ENCODE peak calls at places on chromosomes 6 and 20, in nine cellular contexts. B is OCI-LY7, F is tibial nerve, N is breast epithelium, R is H9, G is thoracic aorta, Y is mesenchymal stem cell, J is HepG2, M is GM23248. D is an unnamed sample. For H3K9me3, the result is how much of the 10 kb centered on the place peaks cover.

GRCh38 chr6:168866534-168866933 is 387.1 kb downstream of the THBS2 start:
- DNase-seq in B (no peak), F (no peak), N (no peak), R (no peak), G (no peak), Y (no peak), J (no peak), M (no peak), D (no peak)

GRCh38 chr6:79543411-79543810 is 6.2 kb upstream of the LCA5 start:
- DNase-seq in B (no peak), F (no peak), N (no peak), R (no peak), G (no peak), Y (no peak), J (no peak), M (no peak), D (no peak)

GRCh38 chr20:36105731-36106226 is 48.8 kb upstream of the EPB41L1 start:
- DNase-seq in B (no peak), F (no peak), N (no peak), R (no peak), G (no peak), Y (no peak), J (no peak), M (no peak), D (no peak)

GRCh38 chr6:148037496-148037895 is 305.1 kb upstream of the SASH1 start:
- DNase-seq in B (no peak), F (no peak), N (no peak), R (no peak), G (no peak), Y (no peak), J (no peak), M (peak), D (no peak)

GRCh38 chr6:161023316-161023715 is 31.7 kb downstream of the MAP3K4 start:
- DNase-seq in B (no peak), F (no peak), N (no peak), R (no peak), G (no peak), Y (peak), J (no peak), M (peak), D (no peak)

GRCh38 chr6:130140084-130140483 is 82.7 kb downstream of the SAMD3 start:
- DNase-seq in B (no peak), F (no peak), N (no peak), R (no peak), G (no peak), Y (no peak), J (no peak), M (peak), D (no peak)

GRCh38 chr6:74946961-74947360 is 258.9 kb downstream of the COL12A1 start:
- DNase-seq in B (no peak), F (no peak), N (no peak), R (no peak), G (no peak), Y (peak), J (peak), M (peak), D (no peak)

GRCh38 chr6:7978736-7979135 is 68.1 kb upstream of the TXNDC5 start:
- DNase-seq in B (peak), F (no peak), N (no peak), R (no peak), G (no peak), Y (no peak), J (no peak), M (no peak), D (no peak)

GRCh38 chr20:1820137-1821074 is 74.8 kb upstream of the SIRPA start:
- DNase-seq in B (no peak), F (no peak), N (no peak), R (no peak), G (no peak), Y (peak), J (no peak), M (peak), D (no peak)

GRCh38 chr6:1613631-1614447 is 4.1 kb downstream of the FOXC1 start:
- DNase-seq in B (no peak), F (no peak), N (no peak), R (peak), G (no peak), Y (no peak), J (no peak), M (peak), D (no peak)

GRCh38 chr6:3522561-3523287 is 65.9 kb upstream of the SLC22A23 start:
- DNase-seq in B (no peak), F (no peak), N (no peak), R (no peak), G (no peak), Y (peak), J (no peak), M (peak), D (no peak)

GRCh38 chr6:169959129-169960002 is 207.9 kb downstream of the ERMARD start:
- DNase-seq in B (peak), F (no peak), N (peak), R (peak), G (no peak), Y (no peak), J (no peak), M (no peak), D (peak)

GRCh38 chr6:131383421-131384411 is 189.3 kb upstream of the ARG1 start:
- DNase-seq in B (no peak), F (no peak), N (no peak), R (peak), G (no peak), Y (no peak), J (no peak), M (peak), D (no peak)

GRCh38 chr20:10846831-10847230 is 173.0 kb upstream of the JAG1 start:
- DNase-seq in B (no peak), F (no peak), N (no peak), R (no peak), G (no peak), Y (no peak), J (no peak), M (no peak), D (no peak)

GRCh38 chr6:55433446-55434130 is 106.3 kb downstream of the GFRAL start:
- DNase-seq in B (no peak), F (no peak), N (no peak), R (no peak), G (no peak), Y (peak), J (no peak), M (peak), D (no peak)

GRCh38 chr6:150142657-150143501 is at the start of gene PPP1R14C:
- DNase-seq in B (no peak), F (no peak), N (no peak), R (peak), G (no peak), Y (no peak), J (no peak), M (peak), D (no peak)

GRCh38 chr6:132401120-132401940 is at the start of gene MOXD1:
- DNase-seq in B (no peak), F (no peak), N (no peak), R (peak), G (no peak), Y (peak), J (no peak), M (peak), D (no peak)

GRCh38 chr6:18990313-18990978 is 603.3 kb downstream of the RNF144B start:
- DNase-seq in B (peak), F (peak), N (peak), R (peak), G (no peak), Y (peak), J (peak), M (peak), D (no peak)

GRCh38 chr6:1604347-1604990 is 5.2 kb upstream of the FOXC1 start:
- DNase-seq in B (peak), F (no peak), N (no peak), R (peak), G (no peak), Y (no peak), J (peak), M (peak), D (peak)

GRCh38 chr20:53328956-53329355 is 264.7 kb downstream of the ZNF217 start:
- DNase-seq in B (no peak), F (no peak), N (no peak), R (no peak), G (no peak), Y (no peak), J (no peak), M (peak), D (no peak)

GRCh38 chr6:111534366-111534765 is 51.3 kb upstream of the REV3L start:
- DNase-seq in B (no peak), F (peak), N (peak), R (no peak), G (no peak), Y (no peak), J (no peak), M (no peak), D (no peak)

DNA sequence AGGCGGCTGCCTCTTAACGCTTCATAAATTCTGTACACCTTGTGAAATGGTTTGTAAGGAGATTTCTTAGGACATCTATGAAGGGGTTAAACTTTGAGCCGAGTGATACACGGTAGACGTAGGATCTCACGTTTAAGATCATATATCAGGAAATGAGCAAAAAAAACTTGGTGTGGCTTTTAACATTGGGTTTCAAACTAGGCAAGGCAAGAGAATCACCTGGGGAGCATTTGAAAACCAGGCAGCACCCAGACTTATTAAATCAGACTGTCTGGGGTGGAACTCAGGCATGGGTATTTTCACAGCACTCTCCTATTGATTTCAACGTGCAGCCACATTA is 26.4 kb downstream of the LY86 start:
- DNase-seq in B (no peak), F (no peak), N (no peak), R (no peak), G (no peak), Y (no peak), J (no peak), M (no peak), D (no peak)
- H3K9me3 ChIP-seq in B (under half), F (under half), N (under half), R (under half), G (under half), Y (under half), J (under half), M (under half), D (under half)

GRCh38 chr6:127346512-127346911 is 3.1 kb upstream of the ECHDC1 start:
- DNase-seq in B (no peak), F (no peak), N (no peak), R (no peak), G (no peak), Y (no peak), J (no peak), M (no peak), D (no peak)

GRCh38 chr6:127352519-127352918 is 9.1 kb upstream of the ECHDC1 start:
- DNase-seq in B (no peak), F (no peak), N (no peak), R (no peak), G (no peak), Y (no peak), J (no peak), M (no peak), D (no peak)

GRCh38 chr6:127347188-127347587 is 3.8 kb upstream of the ECHDC1 start:
- DNase-seq in B (no peak), F (no peak), N (no peak), R (no peak), G (no peak), Y (peak), J (peak), M (peak), D (no peak)

GRCh38 chr6:127348046-127348661 is 4.7 kb upstream of the ECHDC1 start:
- DNase-seq in B (no peak), F (no peak), N (no peak), R (no peak), G (no peak), Y (no peak), J (no peak), M (no peak), D (no peak)

GRCh38 chr6:127349980-127350379 is 6.6 kb upstream of the ECHDC1 start:
- DNase-seq in B (no peak), F (no peak), N (no peak), R (no peak), G (no peak), Y (no peak), J (no peak), M (no peak), D (no peak)
- H3K9me3 ChIP-seq in B (under half), F (under half), N (under half), R (under half), G (under half), Y (under half), J (under half), M (under half), D (under half)

GRCh38 chr20:16530201-16530681 is 43.0 kb downstream of the KIF16B start:
- DNase-seq in B (no peak), F (no peak), N (no peak), R (no peak), G (no peak), Y (peak), J (peak), M (peak), D (no peak)

GRCh38 chr20:16537025-16537665 is 36.1 kb downstream of the KIF16B start:
- DNase-seq in B (no peak), F (no peak), N (no peak), R (no peak), G (no peak), Y (no peak), J (no peak), M (no peak), D (no peak)

GRCh38 chr20:16535281-16535680 is 38.0 kb downstream of the KIF16B start:
- DNase-seq in B (no peak), F (no peak), N (no peak), R (no peak), G (no peak), Y (no peak), J (no peak), M (no peak), D (no peak)

GRCh38 chr20:16531485-16531884 is 41.8 kb downstream of the KIF16B start:
- DNase-seq in B (no peak), F (no peak), N (no peak), R (no peak), G (no peak), Y (no peak), J (no peak), M (no peak), D (no peak)

DNA sequence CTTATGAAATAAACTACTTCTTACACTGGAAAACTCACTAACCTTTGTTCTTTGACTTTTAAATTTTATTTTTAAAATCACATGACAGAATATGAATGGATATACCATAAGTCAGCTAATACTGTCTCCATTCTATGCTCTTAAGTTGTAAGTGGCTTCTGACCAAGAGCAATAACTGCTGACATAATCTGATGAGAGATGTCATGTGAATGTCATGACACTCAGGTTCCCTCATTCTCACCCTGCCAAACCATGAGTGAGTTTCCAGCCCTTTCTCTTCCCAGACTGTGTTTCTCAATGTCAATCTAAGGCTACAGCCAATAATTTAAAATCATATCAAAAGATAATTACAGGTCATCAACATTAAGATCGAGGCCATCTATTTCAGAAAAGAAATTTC is 39.8 kb downstream of the KIF16B start:
- DNase-seq in B (no peak), F (no peak), N (no peak), R (no peak), G (no peak), Y (no peak), J (no peak), M (no peak), D (no peak)
- H3K9me3 ChIP-seq in B (under half), F (under half), N (under half), R (under half), G (under half), Y (under half), J (under half), M (under half), D (under half)

GRCh38 chr20:46509523-46509922 is 3.8 kb downstream of the ZNF334 start:
- DNase-seq in B (no peak), F (no peak), N (no peak), R (no peak), G (no peak), Y (no peak), J (no peak), M (no peak), D (no peak)

GRCh38 chr20:46507760-46508407 is 5.5 kb downstream of the ZNF334 start:
- DNase-seq in B (no peak), F (no peak), N (no peak), R (no peak), G (no peak), Y (no peak), J (no peak), M (no peak), D (no peak)

GRCh38 chr20:46501961-46502360 is 11.4 kb downstream of the ZNF334 start:
- DNase-seq in B (no peak), F (no peak), N (no peak), R (no peak), G (no peak), Y (no peak), J (peak), M (no peak), D (no peak)

GRCh38 chr20:46501337-46501942 is 11.9 kb downstream of the ZNF334 start:
- DNase-seq in B (no peak), F (no peak), N (no peak), R (no peak), G (no peak), Y (no peak), J (peak), M (no peak), D (no peak)

GRCh38 chr20:46505501-46505900 is 7.9 kb downstream of the ZNF334 start:
- DNase-seq in B (no peak), F (no peak), N (no peak), R (no peak), G (no peak), Y (no peak), J (no peak), M (no peak), D (no peak)
- H3K9me3 ChIP-seq in B (under half), F (under half), N (under half), R (half or more), G (under half), Y (half or more), J (under half), M (under half), D (under half)

DNA sequence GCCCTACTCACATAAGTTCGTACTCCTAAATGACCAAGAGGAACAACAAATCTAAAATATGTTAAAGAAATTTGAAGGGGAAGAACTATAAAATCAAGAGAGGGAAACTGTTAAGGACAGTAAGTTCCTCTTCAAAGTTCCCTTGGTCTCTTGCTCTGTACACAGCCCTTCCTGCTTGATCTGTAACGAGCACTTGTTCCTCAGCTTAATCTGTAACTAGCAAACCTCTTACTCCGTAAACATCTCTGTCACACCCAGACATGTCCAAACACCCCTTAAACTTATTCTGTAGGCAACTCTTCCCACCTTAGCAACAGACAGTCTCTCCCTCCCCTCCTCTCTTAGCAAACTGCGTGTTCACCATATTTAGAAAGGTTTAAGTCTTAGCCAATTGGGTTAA is 29.9 kb downstream of the PLN start:
- DNase-seq in B (no peak), F (no peak), N (no peak), R (no peak), G (no peak), Y (no peak), J (no peak), M (no peak), D (no peak)
- H3K9me3 ChIP-seq in B (under half), F (half or more), N (under half), R (under half), G (under half), Y (under half), J (under half), M (under half), D (under half)

DNA sequence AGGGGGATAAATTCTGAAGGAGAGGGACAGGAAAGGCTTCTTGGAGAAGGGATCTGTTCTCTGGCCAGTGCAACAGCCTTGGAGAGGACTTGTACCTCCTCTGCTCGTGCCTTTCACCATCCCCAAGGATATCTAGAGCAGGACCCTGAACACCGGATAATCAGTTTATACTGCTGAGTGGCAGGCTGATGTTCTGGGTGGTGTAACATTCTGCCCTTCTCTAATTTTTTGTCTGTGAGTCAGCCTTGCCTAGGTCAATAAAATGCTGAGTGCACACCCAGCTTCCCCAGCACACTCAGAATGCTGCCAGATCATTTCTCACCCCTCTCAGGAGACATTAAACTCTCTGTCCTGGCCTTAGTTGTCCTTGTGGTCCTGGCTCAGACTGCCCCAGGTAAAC is at the start of gene DEFB115:
- DNase-seq in B (no peak), F (no peak), N (no peak), R (no peak), G (no peak), Y (no peak), J (no peak), M (no peak), D (no peak)
- H3K9me3 ChIP-seq in B (under half), F (under half), N (under half), R (half or more), G (under half), Y (under half), J (under half), M (under half), D (under half)

GRCh38 chr6:16956371-16956770 is 145.5 kb upstream of the STMND1 start:
- DNase-seq in B (no peak), F (no peak), N (no peak), R (no peak), G (no peak), Y (no peak), J (no peak), M (no peak), D (no peak)
- H3K9me3 ChIP-seq in B (under half), F (under half), N (under half), R (under half), G (under half), Y (under half), J (under half), M (under half), D (under half)

GRCh38 chr6:167476844-167477595 is 152.1 kb downstream of the TTLL2 start:
- DNase-seq in B (no peak), F (no peak), N (no peak), R (no peak), G (no peak), Y (no peak), J (no peak), M (no peak), D (no peak)

GRCh38 chr6:167474171-167474570 is 149.3 kb downstream of the TTLL2 start:
- DNase-seq in B (no peak), F (no peak), N (no peak), R (no peak), G (no peak), Y (no peak), J (no peak), M (no peak), D (no peak)

GRCh38 chr6:167475947-167476346 is 151.1 kb downstream of the TTLL2 start:
- DNase-seq in B (no peak), F (no peak), N (no peak), R (peak), G (no peak), Y (no peak), J (no peak), M (no peak), D (no peak)

GRCh38 chr6:167472876-167473275 is 148.0 kb downstream of the TTLL2 start:
- DNase-seq in B (no peak), F (no peak), N (no peak), R (no peak), G (no peak), Y (no peak), J (no peak), M (no peak), D (no peak)

DNA sequence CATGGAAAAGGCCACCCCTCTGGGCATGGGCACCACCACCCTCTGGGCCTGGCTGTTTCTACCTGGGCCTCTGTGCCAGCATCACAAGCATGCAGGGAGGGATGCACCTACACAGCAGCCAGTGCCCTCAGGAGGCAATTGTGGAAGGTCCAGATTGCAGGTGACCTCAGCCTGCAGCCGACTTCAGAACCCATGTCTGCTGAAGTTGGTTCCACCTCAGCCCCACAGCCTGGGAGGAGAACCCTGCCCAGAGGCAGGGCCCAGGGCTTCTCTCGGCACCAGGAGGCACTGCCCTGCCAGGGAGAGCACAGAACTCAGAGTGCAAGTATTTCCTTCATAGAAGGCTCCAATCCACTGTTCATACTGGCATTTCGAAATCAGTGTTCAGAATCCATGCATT is 149.8 kb downstream of the TTLL2 start:
- DNase-seq in B (no peak), F (no peak), N (no peak), R (no peak), G (no peak), Y (no peak), J (no peak), M (no peak), D (no peak)
- H3K9me3 ChIP-seq in B (under half), F (under half), N (under half), R (under half), G (under half), Y (under half), J (under half), M (under half), D (under half)

GRCh38 chr20:49286689-49287551 is 9.1 kb upstream of the ZNFX1 start:
- DNase-seq in B (peak), F (no peak), N (no peak), R (no peak), G (no peak), Y (peak), J (peak), M (peak), D (no peak)
- H3K9me3 ChIP-seq in B (under half), F (half or more), N (under half), R (under half), G (under half), Y (under half), J (under half), M (under half), D (under half)